ENCODE peak calls at places on chromosomes 16 and 17, in nine cellular contexts. One of them, this sample, is unnamed.

GRCh38 chr16:12551946-12552345 is 251.7 kb downstream of the CPPED1 start:
- DNase-seq in GM23338: no peak
- DNase-seq in SK-N-MC: no peak
- DNase-seq in breast epithelium: no peak
- DNase-seq in psoas muscle: no peak
- DNase-seq in cardiac muscle cell: peak
- DNase-seq in CD8-positive, alpha-beta T cell: no peak
- DNase-seq in heart right ventricle: no peak
- DNase-seq in effector memory CD4-positive, alpha-beta T cell: no peak
- DNase-seq in this sample: peak

GRCh38 chr16:11361043-11361442 is 15.8 kb downstream of the RMI2 start:
- DNase-seq in effector memory CD4-positive, alpha-beta T cell: no peak
- DNase-seq in breast epithelium: no peak
- DNase-seq in cardiac muscle cell: no peak
- DNase-seq in SK-N-MC: peak
- DNase-seq in GM23338: no peak
- DNase-seq in heart right ventricle: no peak
- DNase-seq in CD8-positive, alpha-beta T cell: no peak
- DNase-seq in psoas muscle: no peak
- DNase-seq in this sample: no peak

GRCh38 chr17:15436399-15437369 is 30.7 kb downstream of the CDRT4 start:
- DNase-seq in psoas muscle: peak
- DNase-seq in SK-N-MC: no peak
- DNase-seq in cardiac muscle cell: peak
- DNase-seq in effector memory CD4-positive, alpha-beta T cell: no peak
- DNase-seq in breast epithelium: no peak
- DNase-seq in GM23338: peak
- DNase-seq in CD8-positive, alpha-beta T cell: no peak
- DNase-seq in heart right ventricle: peak
- DNase-seq in this sample: peak

GRCh38 chr17:31495049-31495885 is 103.8 kb downstream of the RAB11FIP4 start:
- DNase-seq in GM23338: no peak
- DNase-seq in heart right ventricle: no peak
- DNase-seq in SK-N-MC: no peak
- DNase-seq in psoas muscle: no peak
- DNase-seq in breast epithelium: no peak
- DNase-seq in cardiac muscle cell: no peak
- DNase-seq in CD8-positive, alpha-beta T cell: no peak
- DNase-seq in effector memory CD4-positive, alpha-beta T cell: no peak
- DNase-seq in this sample: no peak

GRCh38 chr17:54901230-54901847 is 687 bp downstream of the TOM1L1 start:
- DNase-seq in heart right ventricle: no peak
- DNase-seq in breast epithelium: no peak
- DNase-seq in SK-N-MC: peak
- DNase-seq in psoas muscle: no peak
- DNase-seq in effector memory CD4-positive, alpha-beta T cell: no peak
- DNase-seq in CD8-positive, alpha-beta T cell: no peak
- DNase-seq in cardiac muscle cell: peak
- DNase-seq in GM23338: peak
- DNase-seq in this sample: no peak

GRCh38 chr17:78572277-78573205 is 4.7 kb downstream of the DNAH17 start:
- DNase-seq in GM23338: peak
- DNase-seq in psoas muscle: no peak
- DNase-seq in CD8-positive, alpha-beta T cell: no peak
- DNase-seq in heart right ventricle: no peak
- DNase-seq in cardiac muscle cell: no peak
- DNase-seq in SK-N-MC: no peak
- DNase-seq in breast epithelium: no peak
- DNase-seq in effector memory CD4-positive, alpha-beta T cell: no peak
- DNase-seq in this sample: peak

GRCh38 chr17:76022285-76022684 is 4.8 kb downstream of the EVPL start:
- DNase-seq in breast epithelium: no peak
- DNase-seq in SK-N-MC: no peak
- DNase-seq in heart right ventricle: no peak
- DNase-seq in effector memory CD4-positive, alpha-beta T cell: no peak
- DNase-seq in psoas muscle: no peak
- DNase-seq in cardiac muscle cell: no peak
- DNase-seq in CD8-positive, alpha-beta T cell: no peak
- DNase-seq in GM23338: peak
- DNase-seq in this sample: no peak

GRCh38 chr16:13453938-13454553 is 465.9 kb upstream of the ERCC4 start:
- DNase-seq in CD8-positive, alpha-beta T cell: no peak
- DNase-seq in cardiac muscle cell: no peak
- DNase-seq in psoas muscle: no peak
- DNase-seq in breast epithelium: no peak
- DNase-seq in SK-N-MC: peak
- DNase-seq in GM23338: peak
- DNase-seq in heart right ventricle: no peak
- DNase-seq in effector memory CD4-positive, alpha-beta T cell: no peak
- DNase-seq in this sample: peak

GRCh38 chr16:72467157-72467759 is 295.3 kb upstream of the PMFBP1 start:
- DNase-seq in heart right ventricle: no peak
- DNase-seq in breast epithelium: no peak
- DNase-seq in effector memory CD4-positive, alpha-beta T cell: no peak
- DNase-seq in GM23338: peak
- DNase-seq in SK-N-MC: no peak
- DNase-seq in psoas muscle: no peak
- DNase-seq in CD8-positive, alpha-beta T cell: no peak
- DNase-seq in cardiac muscle cell: peak
- DNase-seq in this sample: peak

GRCh38 chr16:3577302-3577752 is at the start of gene NLRC3:
- DNase-seq in psoas muscle: no peak
- DNase-seq in SK-N-MC: no peak
- DNase-seq in GM23338: no peak
- DNase-seq in effector memory CD4-positive, alpha-beta T cell: peak
- DNase-seq in CD8-positive, alpha-beta T cell: no peak
- DNase-seq in heart right ventricle: no peak
- DNase-seq in cardiac muscle cell: no peak
- DNase-seq in breast epithelium: no peak
- DNase-seq in this sample: no peak

GRCh38 chr17:64938925-64939474 is 19.7 kb upstream of the LRRC37A3 start:
- DNase-seq in breast epithelium: no peak
- DNase-seq in GM23338: peak
- DNase-seq in cardiac muscle cell: peak
- DNase-seq in effector memory CD4-positive, alpha-beta T cell: no peak
- DNase-seq in SK-N-MC: no peak
- DNase-seq in CD8-positive, alpha-beta T cell: no peak
- DNase-seq in heart right ventricle: peak
- DNase-seq in psoas muscle: peak
- DNase-seq in this sample: peak

GRCh38 chr17:37490638-37491614 is 1.2 kb downstream of the DUSP14 start:
- DNase-seq in SK-N-MC: no peak
- DNase-seq in heart right ventricle: no peak
- DNase-seq in breast epithelium: no peak
- DNase-seq in cardiac muscle cell: peak
- DNase-seq in GM23338: peak
- DNase-seq in psoas muscle: peak
- DNase-seq in effector memory CD4-positive, alpha-beta T cell: no peak
- DNase-seq in CD8-positive, alpha-beta T cell: no peak
- DNase-seq in this sample: peak

GRCh38 chr16:48106445-48106844 is 49.3 kb downstream of the ABCC12 start:
- DNase-seq in cardiac muscle cell: no peak
- DNase-seq in breast epithelium: no peak
- DNase-seq in GM23338: no peak
- DNase-seq in CD8-positive, alpha-beta T cell: no peak
- DNase-seq in effector memory CD4-positive, alpha-beta T cell: no peak
- DNase-seq in psoas muscle: no peak
- DNase-seq in SK-N-MC: no peak
- DNase-seq in heart right ventricle: no peak
- DNase-seq in this sample: no peak

GRCh38 chr17:56482229-56482628 is 111.3 kb upstream of the NOG start:
- DNase-seq in heart right ventricle: no peak
- DNase-seq in GM23338: no peak
- DNase-seq in CD8-positive, alpha-beta T cell: no peak
- DNase-seq in cardiac muscle cell: no peak
- DNase-seq in effector memory CD4-positive, alpha-beta T cell: no peak
- DNase-seq in breast epithelium: no peak
- DNase-seq in psoas muscle: no peak
- DNase-seq in SK-N-MC: no peak
- DNase-seq in this sample: no peak

GRCh38 chr16:55665511-55665910 is 9.7 kb downstream of the SLC6A2 start:
- DNase-seq in cardiac muscle cell: no peak
- DNase-seq in psoas muscle: no peak
- DNase-seq in breast epithelium: no peak
- DNase-seq in SK-N-MC: no peak
- DNase-seq in effector memory CD4-positive, alpha-beta T cell: no peak
- DNase-seq in heart right ventricle: no peak
- DNase-seq in CD8-positive, alpha-beta T cell: no peak
- DNase-seq in GM23338: no peak
- DNase-seq in this sample: no peak

GRCh38 chr17:81550285-81550684 is 1.9 kb downstream of the FAAP100 start:
- DNase-seq in breast epithelium: no peak
- DNase-seq in GM23338: no peak
- DNase-seq in heart right ventricle: no peak
- DNase-seq in CD8-positive, alpha-beta T cell: no peak
- DNase-seq in cardiac muscle cell: no peak
- DNase-seq in SK-N-MC: no peak
- DNase-seq in effector memory CD4-positive, alpha-beta T cell: no peak
- DNase-seq in psoas muscle: no peak
- DNase-seq in this sample: no peak

GRCh38 chr16:77408607-77409006 is 26.2 kb downstream of the ADAMTS18 start:
- DNase-seq in breast epithelium: no peak
- DNase-seq in psoas muscle: no peak
- DNase-seq in effector memory CD4-positive, alpha-beta T cell: no peak
- DNase-seq in cardiac muscle cell: no peak
- DNase-seq in SK-N-MC: no peak
- DNase-seq in CD8-positive, alpha-beta T cell: no peak
- DNase-seq in GM23338: no peak
- DNase-seq in heart right ventricle: no peak
- DNase-seq in this sample: no peak

GRCh38 chr17:41772586-41773189 is 13.8 kb downstream of the JUP start:
- DNase-seq in psoas muscle: no peak
- DNase-seq in CD8-positive, alpha-beta T cell: no peak
- DNase-seq in cardiac muscle cell: no peak
- DNase-seq in breast epithelium: no peak
- DNase-seq in effector memory CD4-positive, alpha-beta T cell: no peak
- DNase-seq in heart right ventricle: no peak
- DNase-seq in GM23338: no peak
- DNase-seq in SK-N-MC: no peak
- DNase-seq in this sample: no peak

GRCh38 chr17:41775394-41776226 is 10.9 kb downstream of the JUP start:
- DNase-seq in GM23338: peak
- DNase-seq in breast epithelium: no peak
- DNase-seq in cardiac muscle cell: no peak
- DNase-seq in psoas muscle: no peak
- DNase-seq in heart right ventricle: peak
- DNase-seq in CD8-positive, alpha-beta T cell: no peak
- DNase-seq in effector memory CD4-positive, alpha-beta T cell: no peak
- DNase-seq in SK-N-MC: no peak
- DNase-seq in this sample: no peak

GRCh38 chr17:41772218-41772585 is 14.3 kb downstream of the JUP start:
- DNase-seq in psoas muscle: no peak
- DNase-seq in GM23338: peak
- DNase-seq in effector memory CD4-positive, alpha-beta T cell: no peak
- DNase-seq in SK-N-MC: no peak
- DNase-seq in cardiac muscle cell: no peak
- DNase-seq in heart right ventricle: no peak
- DNase-seq in breast epithelium: peak
- DNase-seq in CD8-positive, alpha-beta T cell: no peak
- DNase-seq in this sample: peak

GRCh38 chr17:41773190-41773588 is 13.3 kb downstream of the JUP start:
- DNase-seq in CD8-positive, alpha-beta T cell: no peak
- DNase-seq in SK-N-MC: no peak
- DNase-seq in effector memory CD4-positive, alpha-beta T cell: no peak
- DNase-seq in breast epithelium: peak
- DNase-seq in cardiac muscle cell: peak
- DNase-seq in GM23338: peak
- DNase-seq in psoas muscle: peak
- DNase-seq in heart right ventricle: peak
- DNase-seq in this sample: peak

DNA sequence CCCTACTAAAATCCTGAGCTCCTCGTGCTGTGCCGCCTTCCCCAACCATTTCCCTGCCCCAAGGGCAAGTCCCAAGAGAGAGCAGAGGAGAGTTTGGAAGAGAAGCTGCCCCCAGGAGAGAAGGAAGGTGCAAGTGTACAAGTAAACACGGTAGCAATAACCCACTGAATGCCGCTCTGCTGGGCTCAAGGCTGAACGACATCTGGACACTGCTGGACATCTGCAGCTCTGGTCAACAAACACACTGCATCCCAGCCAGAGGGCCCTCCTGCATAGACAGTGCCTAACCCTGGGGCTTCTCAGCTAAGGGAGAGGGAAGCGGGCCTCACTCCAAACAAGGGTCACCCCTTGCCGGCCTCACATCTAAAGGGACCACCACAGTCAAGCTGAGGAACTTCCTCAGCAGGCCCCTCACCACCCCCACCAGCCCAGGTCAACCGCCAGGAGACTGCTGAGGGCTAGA is 12.7 kb downstream of the JUP start:
- DNase-seq in GM23338: no peak
- DNase-seq in cardiac muscle cell: no peak
- DNase-seq in psoas muscle: no peak
- DNase-seq in heart right ventricle: no peak
- DNase-seq in CD8-positive, alpha-beta T cell: no peak
- DNase-seq in effector memory CD4-positive, alpha-beta T cell: no peak
- DNase-seq in SK-N-MC: no peak
- DNase-seq in breast epithelium: no peak
- DNase-seq in this sample: no peak
- H3K27ac ChIP-seq in GM23338: peak
- H3K27ac ChIP-seq in cardiac muscle cell: peak
- H3K27ac ChIP-seq in psoas muscle: peak
- H3K27ac ChIP-seq in heart right ventricle: peak
- H3K27ac ChIP-seq in CD8-positive, alpha-beta T cell: no peak
- H3K27ac ChIP-seq in effector memory CD4-positive, alpha-beta T cell: no peak
- H3K27ac ChIP-seq in SK-N-MC: no peak
- H3K27ac ChIP-seq in breast epithelium: peak
- H3K27ac ChIP-seq in this sample: peak

GRCh38 chr17:63398680-63399079 is 47.4 kb downstream of the CYB561 start:
- DNase-seq in GM23338: no peak
- DNase-seq in cardiac muscle cell: no peak
- DNase-seq in SK-N-MC: no peak
- DNase-seq in psoas muscle: no peak
- DNase-seq in heart right ventricle: no peak
- DNase-seq in CD8-positive, alpha-beta T cell: no peak
- DNase-seq in breast epithelium: no peak
- DNase-seq in effector memory CD4-positive, alpha-beta T cell: no peak
- DNase-seq in this sample: no peak
- H3K27ac ChIP-seq in GM23338: no peak
- H3K27ac ChIP-seq in cardiac muscle cell: no peak
- H3K27ac ChIP-seq in SK-N-MC: no peak
- H3K27ac ChIP-seq in psoas muscle: no peak
- H3K27ac ChIP-seq in heart right ventricle: peak
- H3K27ac ChIP-seq in CD8-positive, alpha-beta T cell: no peak
- H3K27ac ChIP-seq in breast epithelium: no peak
- H3K27ac ChIP-seq in effector memory CD4-positive, alpha-beta T cell: no peak
- H3K27ac ChIP-seq in this sample: no peak

GRCh38 chr16:57801856-57802634 is at the start of gene KIFC3:
- DNase-seq in psoas muscle: peak
- DNase-seq in CD8-positive, alpha-beta T cell: peak
- DNase-seq in heart right ventricle: peak
- DNase-seq in breast epithelium: no peak
- DNase-seq in cardiac muscle cell: peak
- DNase-seq in GM23338: peak
- DNase-seq in effector memory CD4-positive, alpha-beta T cell: peak
- DNase-seq in SK-N-MC: no peak
- DNase-seq in this sample: peak
- H3K27ac ChIP-seq in psoas muscle: peak
- H3K27ac ChIP-seq in CD8-positive, alpha-beta T cell: no peak
- H3K27ac ChIP-seq in heart right ventricle: peak
- H3K27ac ChIP-seq in breast epithelium: peak
- H3K27ac ChIP-seq in cardiac muscle cell: peak
- H3K27ac ChIP-seq in GM23338: no peak
- H3K27ac ChIP-seq in effector memory CD4-positive, alpha-beta T cell: no peak
- H3K27ac ChIP-seq in SK-N-MC: peak
- H3K27ac ChIP-seq in this sample: peak

GRCh38 chr16:85994492-85995433 is 95.8 kb downstream of the IRF8 start:
- DNase-seq in GM23338: no peak
- DNase-seq in SK-N-MC: no peak
- DNase-seq in effector memory CD4-positive, alpha-beta T cell: no peak
- DNase-seq in heart right ventricle: no peak
- DNase-seq in cardiac muscle cell: no peak
- DNase-seq in psoas muscle: no peak
- DNase-seq in breast epithelium: no peak
- DNase-seq in CD8-positive, alpha-beta T cell: no peak
- DNase-seq in this sample: peak
- H3K27ac ChIP-seq in GM23338: no peak
- H3K27ac ChIP-seq in SK-N-MC: no peak
- H3K27ac ChIP-seq in effector memory CD4-positive, alpha-beta T cell: no peak
- H3K27ac ChIP-seq in heart right ventricle: no peak
- H3K27ac ChIP-seq in cardiac muscle cell: no peak
- H3K27ac ChIP-seq in psoas muscle: no peak
- H3K27ac ChIP-seq in breast epithelium: no peak
- H3K27ac ChIP-seq in CD8-positive, alpha-beta T cell: no peak
- H3K27ac ChIP-seq in this sample: no peak

This sample was measured in endodermal cell.